ENCODE peak calls at places on chromosomes 7 and 10, in six cellular contexts. One of them, this sample, is unnamed.

GRCh38 chr7:45695249-45695995 is 121.3 kb downstream of the ADCY1 start:
- DNase-seq in H1: peak
- DNase-seq in neuronal stem cell: no peak
- DNase-seq in mesendoderm: no peak
- DNase-seq in mesenchymal stem cell: no peak
- DNase-seq in IMR-90: no peak
- DNase-seq in this sample: no peak

GRCh38 chr7:70530191-70530590 is 601.8 kb upstream of the GALNT17 start:
- DNase-seq in H1: no peak
- DNase-seq in neuronal stem cell: no peak
- DNase-seq in mesendoderm: no peak
- DNase-seq in mesenchymal stem cell: no peak
- DNase-seq in IMR-90: no peak
- DNase-seq in this sample: no peak

GRCh38 chr10:107160866-107161265 is 3.6 kb downstream of the SORCS1 start:
- DNase-seq in H1: no peak
- DNase-seq in neuronal stem cell: no peak
- DNase-seq in mesendoderm: no peak
- DNase-seq in mesenchymal stem cell: no peak
- DNase-seq in IMR-90: no peak
- DNase-seq in this sample: no peak

GRCh38 chr10:87862644-87863101 is 660 bp downstream of the KLLN start:
- DNase-seq in H1: no peak
- DNase-seq in neuronal stem cell: no peak
- DNase-seq in mesendoderm: peak
- DNase-seq in mesenchymal stem cell: no peak
- DNase-seq in IMR-90: peak
- DNase-seq in this sample: no peak

GRCh38 chr10:6871128-6871527 is 291.1 kb upstream of the PRKCQ start:
- DNase-seq in H1: no peak
- DNase-seq in neuronal stem cell: no peak
- DNase-seq in mesendoderm: no peak
- DNase-seq in mesenchymal stem cell: no peak
- DNase-seq in IMR-90: no peak
- DNase-seq in this sample: no peak

GRCh38 chr10:104577171-104577570 is 63.9 kb upstream of the SORCS3 start:
- DNase-seq in H1: peak
- DNase-seq in neuronal stem cell: no peak
- DNase-seq in mesendoderm: no peak
- DNase-seq in mesenchymal stem cell: no peak
- DNase-seq in IMR-90: no peak
- DNase-seq in this sample: no peak

GRCh38 chr7:125173571-125173970 is 243.9 kb upstream of the POT1 start:
- DNase-seq in H1: no peak
- DNase-seq in neuronal stem cell: no peak
- DNase-seq in mesendoderm: no peak
- DNase-seq in mesenchymal stem cell: peak
- DNase-seq in IMR-90: no peak
- DNase-seq in this sample: no peak

GRCh38 chr7:5690931-5691461 is 90.5 kb downstream of the RNF216 start:
- DNase-seq in H1: no peak
- DNase-seq in neuronal stem cell: no peak
- DNase-seq in mesendoderm: no peak
- DNase-seq in mesenchymal stem cell: peak
- DNase-seq in IMR-90: no peak
- DNase-seq in this sample: no peak

GRCh38 chr7:30906520-30907240 is 5.0 kb upstream of the AQP1 start:
- DNase-seq in H1: no peak
- DNase-seq in neuronal stem cell: no peak
- DNase-seq in mesendoderm: no peak
- DNase-seq in mesenchymal stem cell: no peak
- DNase-seq in IMR-90: peak
- DNase-seq in this sample: no peak

GRCh38 chr10:125773702-125774101 is 1.9 kb downstream of the MMP21 start:
- DNase-seq in H1: no peak
- DNase-seq in neuronal stem cell: no peak
- DNase-seq in mesendoderm: no peak
- DNase-seq in mesenchymal stem cell: no peak
- DNase-seq in IMR-90: no peak
- DNase-seq in this sample: no peak

GRCh38 chr7:31114593-31115343 is 62.7 kb downstream of the ADCYAP1R1 start:
- DNase-seq in H1: peak
- DNase-seq in neuronal stem cell: peak
- DNase-seq in mesendoderm: peak
- DNase-seq in mesenchymal stem cell: peak
- DNase-seq in IMR-90: peak
- DNase-seq in this sample: no peak

GRCh38 chr7:148142660-148143248 is 447.8 kb upstream of the C7orf33 start:
- DNase-seq in H1: no peak
- DNase-seq in neuronal stem cell: peak
- DNase-seq in mesendoderm: peak
- DNase-seq in mesenchymal stem cell: peak
- DNase-seq in IMR-90: peak
- DNase-seq in this sample: no peak

GRCh38 chr10:116683061-116683601 is 59.2 kb downstream of the HSPA12A start:
- DNase-seq in H1: no peak
- DNase-seq in neuronal stem cell: no peak
- DNase-seq in mesendoderm: no peak
- DNase-seq in mesenchymal stem cell: no peak
- DNase-seq in IMR-90: no peak
- DNase-seq in this sample: no peak

GRCh38 chr7:100051611-100052010 is 2.0 kb downstream of the ZSCAN21 start:
- DNase-seq in H1: no peak
- DNase-seq in neuronal stem cell: no peak
- DNase-seq in mesendoderm: no peak
- DNase-seq in mesenchymal stem cell: no peak
- DNase-seq in IMR-90: no peak
- DNase-seq in this sample: no peak

GRCh38 chr7:105015631-105015965 is 1.6 kb downstream of the KMT2E start:
- DNase-seq in H1: no peak
- DNase-seq in neuronal stem cell: no peak
- DNase-seq in mesendoderm: peak
- DNase-seq in mesenchymal stem cell: peak
- DNase-seq in IMR-90: peak
- DNase-seq in this sample: no peak

GRCh38 chr10:807163-807957 is 117.9 kb upstream of the DIP2C start:
- DNase-seq in H1: no peak
- DNase-seq in neuronal stem cell: no peak
- DNase-seq in mesendoderm: no peak
- DNase-seq in mesenchymal stem cell: no peak
- DNase-seq in IMR-90: no peak
- DNase-seq in this sample: no peak
- H2BK15ac ChIP-seq in H1: no peak
- H2BK15ac ChIP-seq in neuronal stem cell: no peak
- H2BK15ac ChIP-seq in mesendoderm: no peak
- H2BK15ac ChIP-seq in mesenchymal stem cell: no peak
- H2BK15ac ChIP-seq in IMR-90: no peak
- H2BK15ac ChIP-seq in this sample: no peak

DNA sequence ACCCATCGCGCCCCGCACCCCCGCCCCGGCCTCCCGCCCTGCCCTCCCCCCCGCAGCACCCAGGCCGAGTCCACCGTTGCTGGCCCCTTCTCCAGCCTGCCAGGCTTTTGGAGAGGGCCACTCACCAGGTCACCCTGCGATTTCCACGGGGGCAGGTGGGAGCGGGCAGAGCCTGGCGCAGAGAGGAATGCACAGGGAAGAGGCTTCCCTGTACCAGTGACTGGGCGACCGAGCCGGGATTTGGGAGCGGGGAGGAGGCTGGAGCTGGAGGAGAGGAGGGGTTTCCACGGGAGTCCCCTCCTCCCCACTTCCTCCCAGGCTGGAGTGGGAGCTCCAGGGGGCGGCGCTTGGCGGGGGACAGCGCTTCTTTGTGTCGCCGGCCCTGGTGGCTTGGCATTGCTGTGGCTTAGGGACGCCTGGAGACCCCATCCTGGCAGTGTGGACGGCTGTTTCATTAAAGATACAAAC is 19.3 kb downstream of the TCAF1 start:
- DNase-seq in H1: no peak
- DNase-seq in neuronal stem cell: peak
- DNase-seq in mesendoderm: peak
- DNase-seq in mesenchymal stem cell: peak
- DNase-seq in IMR-90: peak
- DNase-seq in this sample: peak
- H3K27ac ChIP-seq in H1: no peak
- H3K27ac ChIP-seq in neuronal stem cell: peak
- H3K27ac ChIP-seq in mesendoderm: no peak
- H3K27ac ChIP-seq in mesenchymal stem cell: peak
- H3K27ac ChIP-seq in IMR-90: peak
- H3K27ac ChIP-seq in this sample: no peak

DNA sequence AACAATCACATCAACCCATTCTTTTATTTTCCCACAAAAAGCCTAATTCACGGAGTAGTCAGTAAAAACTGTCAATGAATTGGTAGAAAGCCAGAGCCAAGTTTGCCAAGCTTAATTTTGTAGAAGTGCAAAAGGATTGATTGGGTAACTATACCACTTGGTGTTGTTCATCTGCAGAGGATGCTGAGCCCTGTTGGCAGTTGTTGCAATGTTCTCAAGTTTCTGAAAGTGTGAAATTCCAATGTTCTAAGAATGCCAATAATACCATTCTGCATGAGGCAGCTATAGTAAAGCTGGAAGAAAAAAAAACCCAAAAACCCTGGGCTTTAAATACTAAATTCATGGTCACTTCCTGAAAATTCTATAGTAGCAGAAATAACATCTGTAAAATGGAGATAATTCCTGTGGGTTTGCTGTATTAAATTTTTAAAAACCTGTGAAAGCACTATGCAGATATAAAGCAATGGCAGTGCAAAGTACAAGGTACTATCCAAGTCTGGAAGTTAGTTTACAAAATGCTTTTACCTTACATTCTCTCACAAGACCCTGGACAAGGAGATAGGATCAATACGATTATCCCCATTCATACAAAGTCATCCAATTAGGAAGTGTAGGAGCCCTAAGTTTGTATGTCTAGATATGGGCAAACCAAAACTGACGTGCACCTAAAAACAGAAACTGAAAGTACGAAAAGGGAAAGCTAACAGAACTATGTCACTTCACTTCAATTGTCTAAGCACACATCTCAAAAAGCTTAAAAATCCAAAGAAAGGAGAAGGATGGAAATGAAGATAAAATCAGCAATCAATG is 6.1 kb upstream of the PON1 start:
- DNase-seq in H1: no peak
- DNase-seq in neuronal stem cell: no peak
- DNase-seq in mesendoderm: peak
- DNase-seq in mesenchymal stem cell: peak
- DNase-seq in IMR-90: no peak
- DNase-seq in this sample: no peak
- H2BK15ac ChIP-seq in H1: no peak
- H2BK15ac ChIP-seq in neuronal stem cell: no peak
- H2BK15ac ChIP-seq in mesendoderm: no peak
- H2BK15ac ChIP-seq in mesenchymal stem cell: no peak
- H2BK15ac ChIP-seq in IMR-90: no peak
- H2BK15ac ChIP-seq in this sample: no peak

DNA sequence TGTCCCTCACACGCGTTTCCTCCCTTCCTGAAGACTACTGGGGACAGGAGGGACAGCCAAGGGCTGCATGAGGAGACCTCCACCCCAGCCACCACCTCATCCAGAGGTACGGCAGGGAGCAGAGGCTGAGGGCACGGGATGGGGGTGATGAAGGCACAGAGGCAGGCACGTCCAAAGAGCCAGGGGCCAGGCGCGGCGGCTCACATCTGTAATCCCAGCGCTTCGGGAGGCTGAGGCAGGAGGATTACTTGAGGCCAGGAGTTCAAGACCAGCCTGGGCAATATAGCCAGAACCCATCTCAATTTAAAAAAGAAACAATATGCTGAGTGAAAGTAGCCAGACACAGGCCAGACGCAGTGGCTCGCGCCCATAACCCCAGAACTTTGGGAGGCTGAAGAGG is 3.3 kb downstream of the MICALL2 start:
- DNase-seq in H1: no peak
- DNase-seq in neuronal stem cell: no peak
- DNase-seq in mesendoderm: no peak
- DNase-seq in mesenchymal stem cell: no peak
- DNase-seq in IMR-90: no peak
- DNase-seq in this sample: no peak
- H3K27ac ChIP-seq in H1: no peak
- H3K27ac ChIP-seq in neuronal stem cell: no peak
- H3K27ac ChIP-seq in mesendoderm: no peak
- H3K27ac ChIP-seq in mesenchymal stem cell: no peak
- H3K27ac ChIP-seq in IMR-90: no peak
- H3K27ac ChIP-seq in this sample: no peak

GRCh38 chr7:8184241-8184640 is 77.7 kb downstream of the ICA1 start:
- DNase-seq in H1: no peak
- DNase-seq in neuronal stem cell: no peak
- DNase-seq in mesendoderm: no peak
- DNase-seq in mesenchymal stem cell: no peak
- DNase-seq in IMR-90: no peak
- DNase-seq in this sample: no peak
- H2BK15ac ChIP-seq in H1: no peak
- H2BK15ac ChIP-seq in neuronal stem cell: no peak
- H2BK15ac ChIP-seq in mesendoderm: no peak
- H2BK15ac ChIP-seq in mesenchymal stem cell: no peak
- H2BK15ac ChIP-seq in IMR-90: no peak
- H2BK15ac ChIP-seq in this sample: no peak

This sample was measured in H9.